ENCODE peak calls at places on chromosome 14, in ten cellular contexts. One of them, this sample, is unnamed.

GRCh38 chr14:104676694-104677505 is 12.5 kb upstream of the INF2 start:
- DNase-seq in mesendoderm: peak; percentile 80
- DNase-seq in HCT116: no peak
- DNase-seq in mammary epithelial cell: no peak
- DNase-seq in IMR-90: no peak
- DNase-seq in DND-41: no peak
- DNase-seq in MM.1S: no peak
- DNase-seq in neural progenitor cell: peak; percentile 56
- DNase-seq in colonic mucosa: peak; percentile 62
- DNase-seq in fibroblast of lung: no peak
- DNase-seq in this sample: no peak

GRCh38 chr14:68677901-68678300 is 115.0 kb downstream of the ZFP36L1 start:
- DNase-seq in DND-41: no peak
- DNase-seq in HCT116: no peak
- DNase-seq in fibroblast of lung: no peak
- DNase-seq in MM.1S: no peak
- DNase-seq in mesendoderm: no peak
- DNase-seq in colonic mucosa: no peak
- DNase-seq in mammary epithelial cell: no peak
- DNase-seq in IMR-90: no peak
- DNase-seq in neural progenitor cell: no peak
- DNase-seq in this sample: no peak

GRCh38 chr14:102320033-102320660 is 601 bp downstream of the ZNF839 start:
- DNase-seq in MM.1S: peak; percentile 14
- DNase-seq in DND-41: peak; percentile 47
- DNase-seq in fibroblast of lung: peak; percentile 62
- DNase-seq in mesendoderm: peak; percentile 65
- DNase-seq in IMR-90: peak; percentile 56
- DNase-seq in HCT116: no peak
- DNase-seq in colonic mucosa: peak; percentile 48
- DNase-seq in neural progenitor cell: peak; percentile 62
- DNase-seq in mammary epithelial cell: peak; percentile 24
- DNase-seq in this sample: no peak

GRCh38 chr14:94770251-94770749 is 387 bp upstream of the GSC start:
- DNase-seq in fibroblast of lung: no peak
- DNase-seq in IMR-90: peak; percentile 20
- DNase-seq in colonic mucosa: no peak
- DNase-seq in MM.1S: no peak
- DNase-seq in mesendoderm: peak; percentile 96
- DNase-seq in DND-41: no peak
- DNase-seq in HCT116: no peak
- DNase-seq in neural progenitor cell: peak; percentile 94
- DNase-seq in mammary epithelial cell: no peak
- DNase-seq in this sample: no peak

GRCh38 chr14:100486025-100486828 is 101.0 kb downstream of the BEGAIN start:
- DNase-seq in HCT116: no peak
- DNase-seq in IMR-90: peak; percentile 65
- DNase-seq in mesendoderm: peak; percentile 88
- DNase-seq in MM.1S: peak; percentile 29
- DNase-seq in mammary epithelial cell: peak; percentile 39
- DNase-seq in DND-41: peak; percentile 85
- DNase-seq in fibroblast of lung: peak; percentile 77
- DNase-seq in neural progenitor cell: peak; percentile 93
- DNase-seq in colonic mucosa: peak; percentile 62
- DNase-seq in this sample: peak; percentile 84

GRCh38 chr14:80390911-80391310 is 179.6 kb upstream of the DIO2 start:
- DNase-seq in DND-41: no peak
- DNase-seq in MM.1S: no peak
- DNase-seq in neural progenitor cell: peak; percentile 31
- DNase-seq in fibroblast of lung: peak; percentile 90
- DNase-seq in mesendoderm: peak; percentile 58
- DNase-seq in colonic mucosa: no peak
- DNase-seq in IMR-90: peak; percentile 51
- DNase-seq in HCT116: no peak
- DNase-seq in mammary epithelial cell: peak; percentile 80
- DNase-seq in this sample: peak; percentile 11

GRCh38 chr14:35124127-35124526 is 1.8 kb downstream of the PRORP start:
- DNase-seq in neural progenitor cell: no peak
- DNase-seq in MM.1S: no peak
- DNase-seq in mammary epithelial cell: no peak
- DNase-seq in mesendoderm: no peak
- DNase-seq in fibroblast of lung: no peak
- DNase-seq in IMR-90: no peak
- DNase-seq in colonic mucosa: no peak
- DNase-seq in DND-41: no peak
- DNase-seq in HCT116: no peak
- DNase-seq in this sample: no peak

GRCh38 chr14:34227834-34228662 is 234.0 kb downstream of the SPTSSA start:
- DNase-seq in IMR-90: peak; percentile 44
- DNase-seq in MM.1S: peak; percentile 23
- DNase-seq in DND-41: peak; percentile 65
- DNase-seq in colonic mucosa: peak; percentile 80
- DNase-seq in mammary epithelial cell: peak; percentile 50
- DNase-seq in mesendoderm: peak; percentile 78
- DNase-seq in neural progenitor cell: peak; percentile 87
- DNase-seq in fibroblast of lung: peak; percentile 49
- DNase-seq in HCT116: peak; percentile 37
- DNase-seq in this sample: peak; percentile 57

GRCh38 chr14:34723867-34724266 is 9.5 kb upstream of the CFL2 start:
- DNase-seq in MM.1S: no peak
- DNase-seq in colonic mucosa: no peak
- DNase-seq in HCT116: no peak
- DNase-seq in fibroblast of lung: no peak
- DNase-seq in mammary epithelial cell: no peak
- DNase-seq in DND-41: no peak
- DNase-seq in mesendoderm: no peak
- DNase-seq in neural progenitor cell: no peak
- DNase-seq in IMR-90: no peak
- DNase-seq in this sample: no peak

GRCh38 chr14:60649815-60650381 is 621 bp upstream of the SIX1 start:
- DNase-seq in MM.1S: no peak
- DNase-seq in colonic mucosa: no peak
- DNase-seq in fibroblast of lung: no peak
- DNase-seq in neural progenitor cell: peak; percentile 52
- DNase-seq in DND-41: no peak
- DNase-seq in mesendoderm: peak; percentile 57
- DNase-seq in HCT116: no peak
- DNase-seq in mammary epithelial cell: peak; percentile 11
- DNase-seq in IMR-90: peak; percentile 60
- DNase-seq in this sample: peak; percentile 40

GRCh38 chr14:25400607-25401206 is 350.8 kb upstream of the STXBP6 start:
- DNase-seq in mesendoderm: peak; percentile 57
- DNase-seq in mammary epithelial cell: peak; percentile 18
- DNase-seq in MM.1S: peak; percentile 54
- DNase-seq in HCT116: no peak
- DNase-seq in DND-41: peak; percentile 53
- DNase-seq in neural progenitor cell: peak; percentile 67
- DNase-seq in fibroblast of lung: peak; percentile 31
- DNase-seq in colonic mucosa: peak; percentile 75
- DNase-seq in IMR-90: peak; percentile 29
- DNase-seq in this sample: peak; percentile 55

GRCh38 chr14:93207468-93208308 is 632 bp downstream of the UBR7 start:
- DNase-seq in neural progenitor cell: peak; percentile 79
- DNase-seq in IMR-90: peak; percentile 64
- DNase-seq in DND-41: peak; percentile 66
- DNase-seq in colonic mucosa: peak; percentile 48
- DNase-seq in mammary epithelial cell: peak; percentile 57
- DNase-seq in HCT116: no peak
- DNase-seq in mesendoderm: peak; percentile 70
- DNase-seq in fibroblast of lung: peak; percentile 65
- DNase-seq in MM.1S: no peak
- DNase-seq in this sample: peak; percentile 49

GRCh38 chr14:52068741-52069616 is at the start of gene NID2:
- DNase-seq in mesendoderm: peak; percentile 91
- DNase-seq in IMR-90: peak; percentile 95
- DNase-seq in colonic mucosa: peak; percentile 86
- DNase-seq in HCT116: no peak
- DNase-seq in neural progenitor cell: peak; percentile 95
- DNase-seq in fibroblast of lung: peak; percentile 88
- DNase-seq in mammary epithelial cell: peak; percentile 50
- DNase-seq in MM.1S: no peak
- DNase-seq in DND-41: no peak
- DNase-seq in this sample: peak; percentile 89

GRCh38 chr14:103224996-103225874 is 102.0 kb downstream of the TNFAIP2 start:
- DNase-seq in IMR-90: peak; percentile 41
- DNase-seq in neural progenitor cell: no peak
- DNase-seq in fibroblast of lung: no peak
- DNase-seq in HCT116: no peak
- DNase-seq in MM.1S: no peak
- DNase-seq in mammary epithelial cell: no peak
- DNase-seq in mesendoderm: no peak
- DNase-seq in DND-41: no peak
- DNase-seq in colonic mucosa: no peak
- DNase-seq in this sample: no peak

GRCh38 chr14:93016275-93016845 is 93.4 kb downstream of the CHGA start:
- DNase-seq in HCT116: no peak
- DNase-seq in fibroblast of lung: no peak
- DNase-seq in DND-41: no peak
- DNase-seq in IMR-90: no peak
- DNase-seq in neural progenitor cell: no peak
- DNase-seq in MM.1S: no peak
- DNase-seq in mesendoderm: no peak
- DNase-seq in colonic mucosa: no peak
- DNase-seq in mammary epithelial cell: no peak
- DNase-seq in this sample: no peak

GRCh38 chr14:78530078-78530477 is 359.9 kb downstream of the NRXN3 start:
- DNase-seq in HCT116: no peak
- DNase-seq in MM.1S: peak; percentile 9
- DNase-seq in IMR-90: no peak
- DNase-seq in mammary epithelial cell: peak; percentile 4
- DNase-seq in fibroblast of lung: peak; percentile 10
- DNase-seq in neural progenitor cell: peak; percentile 88
- DNase-seq in DND-41: peak; percentile 62
- DNase-seq in mesendoderm: peak; percentile 80
- DNase-seq in colonic mucosa: no peak
- DNase-seq in this sample: peak; percentile 76

GRCh38 chr14:99951085-99951484 is 114.1 kb upstream of the EVL start:
- DNase-seq in MM.1S: no peak
- DNase-seq in DND-41: no peak
- DNase-seq in colonic mucosa: no peak
- DNase-seq in neural progenitor cell: no peak
- DNase-seq in IMR-90: no peak
- DNase-seq in mammary epithelial cell: no peak
- DNase-seq in HCT116: no peak
- DNase-seq in mesendoderm: no peak
- DNase-seq in fibroblast of lung: no peak
- DNase-seq in this sample: no peak

GRCh38 chr14:75141062-75141461 is 14.2 kb upstream of the NEK9 start:
- DNase-seq in colonic mucosa: no peak
- DNase-seq in mesendoderm: no peak
- DNase-seq in IMR-90: no peak
- DNase-seq in HCT116: no peak
- DNase-seq in mammary epithelial cell: no peak
- DNase-seq in fibroblast of lung: no peak
- DNase-seq in neural progenitor cell: no peak
- DNase-seq in DND-41: no peak
- DNase-seq in MM.1S: no peak
- DNase-seq in this sample: no peak

GRCh38 chr14:59060841-59061240 is 127.6 kb upstream of the DAAM1 start:
- DNase-seq in colonic mucosa: no peak
- DNase-seq in neural progenitor cell: peak; percentile 5
- DNase-seq in fibroblast of lung: peak; percentile 15
- DNase-seq in mesendoderm: no peak
- DNase-seq in mammary epithelial cell: no peak
- DNase-seq in HCT116: no peak
- DNase-seq in IMR-90: no peak
- DNase-seq in DND-41: no peak
- DNase-seq in MM.1S: no peak
- DNase-seq in this sample: no peak

GRCh38 chr14:38116895-38117294 is 90.8 kb upstream of the SSTR1 start:
- DNase-seq in fibroblast of lung: no peak
- DNase-seq in MM.1S: no peak
- DNase-seq in DND-41: no peak
- DNase-seq in neural progenitor cell: no peak
- DNase-seq in HCT116: no peak
- DNase-seq in mammary epithelial cell: no peak
- DNase-seq in IMR-90: no peak
- DNase-seq in mesendoderm: no peak
- DNase-seq in colonic mucosa: no peak
- DNase-seq in this sample: no peak
- H3K4me3 ChIP-seq in fibroblast of lung: no peak overlapping the region
- H3K4me3 ChIP-seq in MM.1S: no peak overlapping the region
- H3K4me3 ChIP-seq in DND-41: no peak overlapping the region
- H3K4me3 ChIP-seq in neural progenitor cell: no peak overlapping the region
- H3K4me3 ChIP-seq in HCT116: no peak overlapping the region
- H3K4me3 ChIP-seq in mammary epithelial cell: no peak overlapping the region
- H3K4me3 ChIP-seq in IMR-90: no peak overlapping the region
- H3K4me3 ChIP-seq in mesendoderm: no peak overlapping the region
- H3K4me3 ChIP-seq in colonic mucosa: no peak overlapping the region
- H3K4me3 ChIP-seq in this sample: no peak overlapping the region

GRCh38 chr14:21106506-21107359 is 5.9 kb downstream of the TMEM253 start:
- DNase-seq in IMR-90: peak; percentile 68
- DNase-seq in MM.1S: peak; percentile 61
- DNase-seq in neural progenitor cell: peak; percentile 82
- DNase-seq in fibroblast of lung: peak; percentile 65
- DNase-seq in mesendoderm: peak; percentile 89
- DNase-seq in colonic mucosa: peak; percentile 91
- DNase-seq in mammary epithelial cell: peak; percentile 67
- DNase-seq in HCT116: peak; percentile 79
- DNase-seq in DND-41: peak; percentile 81
- DNase-seq in this sample: no peak
- H3K9ac ChIP-seq in IMR-90: peak overlapping the region; percentile 2
- H3K9ac ChIP-seq in MM.1S: no peak overlapping the region
- H3K9ac ChIP-seq in neural progenitor cell: no peak overlapping the region
- H3K9ac ChIP-seq in fibroblast of lung: no peak overlapping the region
- H3K9ac ChIP-seq in mesendoderm: peak overlapping the region; percentile 41
- H3K9ac ChIP-seq in colonic mucosa: no peak overlapping the region
- H3K9ac ChIP-seq in mammary epithelial cell: peak overlapping the region; percentile 18
- H3K9ac ChIP-seq in HCT116: peak overlapping the region; percentile 22
- H3K9ac ChIP-seq in DND-41: no peak overlapping the region
- H3K9ac ChIP-seq in this sample: no peak overlapping the region

GRCh38 chr14:73774244-73774575 is 60.0 kb upstream of the PNMA1 start:
- DNase-seq in fibroblast of lung: no peak
- DNase-seq in MM.1S: no peak
- DNase-seq in IMR-90: no peak
- DNase-seq in mammary epithelial cell: no peak
- DNase-seq in colonic mucosa: no peak
- DNase-seq in mesendoderm: no peak
- DNase-seq in neural progenitor cell: no peak
- DNase-seq in DND-41: no peak
- DNase-seq in HCT116: no peak
- DNase-seq in this sample: no peak
- H3K27ac ChIP-seq in fibroblast of lung: no peak overlapping the region
- H3K27ac ChIP-seq in MM.1S: peak overlapping the region; percentile 65
- H3K27ac ChIP-seq in IMR-90: no peak overlapping the region
- H3K27ac ChIP-seq in mammary epithelial cell: no peak overlapping the region
- H3K27ac ChIP-seq in colonic mucosa: no peak overlapping the region
- H3K27ac ChIP-seq in mesendoderm: no peak overlapping the region
- H3K27ac ChIP-seq in neural progenitor cell: no peak overlapping the region
- H3K27ac ChIP-seq in DND-41: no peak overlapping the region
- H3K27ac ChIP-seq in HCT116: no peak overlapping the region
- H3K27ac ChIP-seq in this sample: no peak overlapping the region

DNA sequence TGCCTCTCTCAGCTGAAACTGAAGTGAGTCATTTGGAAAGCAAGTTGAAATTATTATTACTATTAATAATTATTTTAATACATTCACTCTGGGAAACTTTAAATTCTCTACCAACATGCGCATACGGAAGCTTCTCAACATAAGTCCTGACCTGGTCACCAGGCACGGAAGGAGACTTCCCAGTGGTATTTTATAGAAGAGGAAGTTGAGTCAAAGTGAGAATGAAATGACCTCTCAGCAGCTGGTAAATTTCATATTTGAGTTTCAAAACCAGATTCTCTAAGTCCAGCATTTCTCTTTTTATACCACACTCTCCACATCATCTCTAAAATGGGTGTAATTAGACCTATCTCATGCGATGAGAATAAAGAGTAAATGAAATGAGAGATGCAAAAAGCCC is 747.4 kb downstream of the VRK1 start:
- DNase-seq in DND-41: no peak
- DNase-seq in mammary epithelial cell: no peak
- DNase-seq in IMR-90: no peak
- DNase-seq in mesendoderm: no peak
- DNase-seq in neural progenitor cell: no peak
- DNase-seq in HCT116: no peak
- DNase-seq in MM.1S: no peak
- DNase-seq in colonic mucosa: no peak
- DNase-seq in fibroblast of lung: no peak
- DNase-seq in this sample: no peak
- H3K4me3 ChIP-seq in DND-41: no peak overlapping the region
- H3K4me3 ChIP-seq in mammary epithelial cell: no peak overlapping the region
- H3K4me3 ChIP-seq in IMR-90: no peak overlapping the region
- H3K4me3 ChIP-seq in mesendoderm: no peak overlapping the region
- H3K4me3 ChIP-seq in neural progenitor cell: no peak overlapping the region
- H3K4me3 ChIP-seq in HCT116: no peak overlapping the region
- H3K4me3 ChIP-seq in MM.1S: no peak overlapping the region
- H3K4me3 ChIP-seq in colonic mucosa: no peak overlapping the region
- H3K4me3 ChIP-seq in fibroblast of lung: no peak overlapping the region
- H3K4me3 ChIP-seq in this sample: no peak overlapping the region